ENCODE peak calls at places on chromosomes 16 and 17, in six cellular contexts. F is tibial nerve, E is colonic mucosa, N is adrenal gland, G is Peyer's patch, Z is thyroid gland. O is an unnamed sample. For H3K4me1, the result is how much of the 10 kb centered on the place peaks cover.

GRCh38 chr17:32852811-32853210 is 24.1 kb downstream of the MYO1D start:
- DNase-seq in N (no peak), E (no peak), G (no peak), F (no peak), Z (no peak), O (no peak)

GRCh38 chr17:78101542-78101941 is 27.0 kb downstream of the TMC6 start:
- DNase-seq in E (no peak), F (no peak), G (no peak), N (no peak), Z (no peak), O (no peak)

GRCh38 chr17:56754523-56755208 is 79.1 kb downstream of the C17orf67 start:
- DNase-seq in Z (no peak), N (no peak), F (no peak), E (no peak), G (no peak), O (no peak)

GRCh38 chr16:24118126-24118821 is 137.9 kb upstream of the CACNG3 start:
- DNase-seq in E (no peak), N (no peak), Z (no peak), F (no peak), G (no peak), O (no peak)

GRCh38 chr17:82257473-82257872 is 16.0 kb downstream of the CSNK1D start:
- DNase-seq in F (no peak), G (peak), E (no peak), N (no peak), Z (no peak), O (no peak)

GRCh38 chr17:72578817-72579470 is 458.1 kb downstream of the SOX9 start:
- DNase-seq in G (no peak), F (no peak), Z (no peak), N (no peak), E (no peak), O (no peak)

GRCh38 chr17:69878661-69879060 is 196.4 kb upstream of the KCNJ16 start:
- DNase-seq in F (no peak), N (no peak), Z (no peak), E (no peak), G (no peak), O (no peak)

GRCh38 chr17:3659541-3660111 is 8.8 kb downstream of the TAX1BP3 start:
- DNase-seq in F (peak), N (peak), E (peak), Z (peak), G (peak), O (peak)

GRCh38 chr16:30927789-30928378 is 4.5 kb downstream of the FBXL19 start:
- DNase-seq in F (no peak), E (peak), N (peak), G (peak), Z (peak), O (peak)

GRCh38 chr17:62614142-62614541 is 13.3 kb upstream of the MRC2 start:
- DNase-seq in N (no peak), E (no peak), Z (no peak), F (no peak), G (no peak), O (no peak)

GRCh38 chr17:40452074-40452787 is 9.0 kb downstream of the IGFBP4 start:
- DNase-seq in G (no peak), N (peak), F (no peak), Z (no peak), E (no peak), O (no peak)

GRCh38 chr17:81582341-81582740 is 30.2 kb upstream of the FAAP100 start:
- DNase-seq in F (no peak), Z (no peak), G (no peak), E (no peak), N (no peak), O (no peak)

GRCh38 chr17:74923538-74924249 is 379 bp upstream of the OTOP2 start:
- DNase-seq in E (peak), F (no peak), N (peak), Z (peak), G (peak), O (peak)

GRCh38 chr17:81238815-81239713 is at the start of the genes NDUFAF8 and TEPSIN:
- DNase-seq in F (peak), E (peak), N (peak), G (peak), Z (peak), O (peak)

GRCh38 chr16:31105677-31106213 is 2.4 kb upstream of the BCKDK start:
- DNase-seq in N (peak), E (peak), F (peak), Z (peak), G (peak), O (peak)

GRCh38 chr17:41540921-41541625 is 13.0 kb upstream of the KRT19 start:
- DNase-seq in G (no peak), F (no peak), Z (no peak), N (no peak), E (no peak), O (no peak)

GRCh38 chr17:72270530-72270929 is 149.7 kb downstream of the SOX9 start:
- DNase-seq in F (peak), E (no peak), G (peak), N (peak), Z (no peak), O (peak)

GRCh38 chr16:85681255-85681654 is 7.5 kb downstream of the GINS2 start:
- DNase-seq in N (no peak), Z (peak), G (peak), E (no peak), F (no peak), O (no peak)

GRCh38 chr16:83652898-83653297 is 154.9 kb upstream of the HSBP1 start:
- DNase-seq in Z (no peak), G (no peak), F (no peak), N (no peak), E (no peak), O (no peak)

GRCh38 chr17:79677646-79678045 is 53.1 kb upstream of the ENPP7 start:
- DNase-seq in G (no peak), Z (no peak), E (no peak), F (no peak), N (no peak), O (no peak)

GRCh38 chr16:66898207-66898606 is 17.9 kb downstream of the PDP2 start:
- DNase-seq in G (no peak), E (no peak), F (no peak), N (peak), Z (peak), O (no peak)

GRCh38 chr17:81958633-81959342 is 2.2 kb downstream of the NOTUM start:
- DNase-seq in Z (no peak), F (no peak), E (no peak), N (no peak), G (no peak), O (no peak)

GRCh38 chr16:27235938-27236245 is 32.6 kb downstream of the KDM8 start:
- DNase-seq in Z (no peak), F (no peak), G (no peak), N (no peak), E (no peak), O (no peak)
- H3K4me1 ChIP-seq in Z (under half), F (half or more), G (under half), N (under half), E (under half), O (under half)

GRCh38 chr17:30363715-30364202 is 15.0 kb upstream of the CPD start:
- DNase-seq in N (peak), G (peak), Z (peak), E (no peak), F (no peak), O (peak)
- H3K27ac ChIP-seq in N (no peak), G (peak), Z (peak), E (no peak), F (no peak), O (no peak)

GRCh38 chr16:63614421-63614820 is 1507.4 kb downstream of the CDH11 start:
- DNase-seq in E (no peak), N (no peak), Z (no peak), F (no peak), G (no peak), O (no peak)

GRCh38 chr16:63617990-63618763 is 1503.7 kb downstream of the CDH11 start:
- DNase-seq in N (no peak), Z (peak), E (peak), F (no peak), G (peak), O (no peak)

GRCh38 chr16:63613701-63614100 is 1508.2 kb downstream of the CDH11 start:
- DNase-seq in G (no peak), N (no peak), Z (no peak), E (no peak), F (no peak), O (no peak)

GRCh38 chr16:63617047-63617989 is 1504.5 kb downstream of the CDH11 start:
- DNase-seq in G (no peak), N (no peak), Z (peak), E (peak), F (no peak), O (no peak)

DNA sequence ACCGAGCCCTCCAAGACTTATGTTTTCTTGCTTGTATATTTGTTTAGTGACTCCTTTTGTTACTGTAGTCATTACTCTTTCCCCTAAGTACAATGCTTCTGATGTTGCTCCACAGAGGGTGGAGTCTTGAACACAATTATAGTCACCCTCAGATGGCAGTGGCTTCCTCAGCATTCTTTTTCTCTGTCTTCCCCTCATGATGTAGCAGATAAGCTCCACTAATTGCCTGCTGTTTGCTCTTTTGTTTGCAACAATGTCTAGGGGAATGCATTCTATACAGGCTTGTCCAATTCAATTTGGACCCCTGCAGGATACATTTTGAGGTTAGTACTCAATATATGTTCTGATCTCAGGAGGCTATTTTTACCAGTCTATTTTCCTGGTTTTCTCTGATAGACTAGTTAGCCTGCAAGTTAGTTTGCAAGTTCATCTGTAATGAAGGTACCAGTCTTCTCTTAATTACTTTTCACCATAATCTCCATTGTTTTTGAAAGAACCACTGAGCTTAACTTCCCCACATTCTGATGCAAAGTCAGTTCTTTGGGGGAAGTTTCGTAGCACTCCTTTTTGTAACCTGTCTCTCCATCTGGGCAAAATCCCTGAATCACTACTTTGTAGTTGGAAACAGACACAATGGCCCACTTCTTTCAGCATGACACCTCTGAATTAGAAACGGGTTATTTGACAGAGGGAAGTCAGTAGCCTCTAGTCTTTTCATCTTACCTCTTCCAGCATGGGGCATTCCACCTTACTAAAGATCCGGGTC is 1509.2 kb downstream of the CDH11 start:
- DNase-seq in G (no peak), Z (no peak), N (no peak), E (no peak), F (no peak), O (no peak)
- TF ChIP-seq CTCF in G (no peak), Z (no peak), N (no peak), E (no peak), F (no peak), O (no peak)

GRCh38 chr16:57634171-57634570 is 5.7 kb downstream of the ADGRG1 start:
- DNase-seq in G (no peak), F (no peak), Z (peak), E (no peak), N (no peak), O (no peak)
- H3K4me1 ChIP-seq in G (under half), F (half or more), Z (half or more), E (under half), N (under half), O (under half)

DNA sequence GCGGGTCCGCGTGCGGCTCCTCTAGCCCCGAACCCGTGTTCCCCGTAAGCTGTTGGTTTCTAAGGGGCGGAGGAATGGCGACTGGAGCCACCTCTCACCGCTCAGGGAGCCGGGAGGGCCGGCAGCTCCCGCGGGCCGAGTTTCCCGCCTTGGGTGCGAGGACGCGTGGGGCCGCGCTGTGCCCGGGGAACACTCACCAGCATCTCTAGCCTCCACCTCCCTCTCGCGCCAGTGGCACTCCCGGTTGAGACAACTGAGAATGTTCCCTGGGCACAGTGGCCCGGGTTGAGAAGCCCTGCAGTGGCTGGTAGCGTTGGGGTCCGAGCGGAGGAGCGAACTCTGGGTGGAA is 560 bp downstream of the TELO2 start:
- DNase-seq in N (no peak), E (no peak), Z (no peak), G (no peak), F (no peak), O (no peak)
- H3K27ac ChIP-seq in N (peak), E (no peak), Z (peak), G (peak), F (peak), O (peak)

DNA sequence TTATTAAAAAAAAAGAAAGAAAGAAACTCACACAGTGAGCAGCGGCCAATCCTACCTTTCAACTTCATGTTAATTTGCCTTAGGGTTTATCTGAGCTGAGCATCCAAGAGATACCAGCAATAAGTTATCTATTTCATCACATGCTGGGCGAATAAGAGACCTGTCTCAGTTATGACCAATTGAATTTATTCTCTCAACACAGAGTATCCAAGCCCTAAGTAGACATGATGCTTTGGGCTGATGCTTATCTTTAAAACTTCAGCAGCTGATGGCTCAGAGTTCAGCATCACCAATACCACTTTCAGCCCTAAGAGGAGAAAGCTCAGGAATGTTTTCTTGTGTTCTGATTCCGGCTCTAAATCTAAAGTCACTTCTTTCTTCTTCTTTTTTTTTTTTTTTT is 489.0 kb upstream of the ZFHX3 start:
- DNase-seq in F (no peak), N (no peak), Z (no peak), E (no peak), G (no peak), O (no peak)
- TF ChIP-seq CTCF in F (no peak), N (no peak), Z (no peak), E (no peak), G (no peak), O (no peak)

GRCh38 chr16:53893731-53894435 is 189.9 kb downstream of the FTO start:
- DNase-seq in E (peak), N (peak), G (no peak), Z (peak), F (no peak), O (no peak)

GRCh38 chr16:53888222-53888621 is 184.3 kb downstream of the FTO start:
- DNase-seq in Z (no peak), F (no peak), E (no peak), N (no peak), G (no peak), O (no peak)

GRCh38 chr16:53896711-53897110 is 192.8 kb downstream of the FTO start:
- DNase-seq in G (no peak), N (no peak), E (no peak), Z (no peak), F (no peak), O (no peak)

GRCh38 chr16:53891409-53892139 is 187.6 kb downstream of the FTO start:
- DNase-seq in N (no peak), E (no peak), G (no peak), F (no peak), Z (no peak), O (no peak)

GRCh38 chr16:53892155-53892554 is 188.2 kb downstream of the FTO start:
- DNase-seq in N (peak), Z (peak), E (peak), F (no peak), G (peak), O (peak)
- H3K4me1 ChIP-seq in N (under half), Z (under half), E (under half), F (under half), G (under half), O (under half)

GRCh38 chr16:80966617-80967016 is 40.1 kb downstream of the CMC2 start:
- DNase-seq in E (no peak), N (no peak), F (no peak), G (no peak), Z (no peak), O (no peak)

GRCh38 chr16:80968386-80969113 is 38.1 kb downstream of the CMC2 start:
- DNase-seq in G (no peak), Z (no peak), F (no peak), E (no peak), N (no peak), O (no peak)

GRCh38 chr16:80962879-80963278 is 43.8 kb downstream of the CMC2 start:
- DNase-seq in F (no peak), N (no peak), Z (no peak), G (no peak), E (no peak), O (no peak)

GRCh38 chr16:80969114-80969484 is 37.6 kb downstream of the CMC2 start:
- DNase-seq in F (no peak), G (no peak), Z (no peak), N (no peak), E (no peak), O (no peak)

GRCh38 chr16:80964351-80964750 is 42.3 kb downstream of the CMC2 start:
- DNase-seq in G (no peak), E (no peak), Z (no peak), F (no peak), N (no peak), O (no peak)
- H3K27ac ChIP-seq in G (no peak), E (no peak), Z (no peak), F (no peak), N (no peak), O (no peak)

GRCh38 chr16:50781518-50781917 is 39.6 kb downstream of the CYLD start:
- DNase-seq in F (no peak), N (no peak), G (no peak), Z (no peak), E (no peak), O (no peak)

GRCh38 chr16:50776042-50776441 is 34.2 kb downstream of the CYLD start:
- DNase-seq in F (no peak), E (no peak), Z (no peak), G (no peak), N (no peak), O (no peak)

GRCh38 chr16:50778284-50779163 is 36.6 kb downstream of the CYLD start:
- DNase-seq in G (no peak), F (no peak), N (no peak), Z (no peak), E (no peak), O (no peak)

DNA sequence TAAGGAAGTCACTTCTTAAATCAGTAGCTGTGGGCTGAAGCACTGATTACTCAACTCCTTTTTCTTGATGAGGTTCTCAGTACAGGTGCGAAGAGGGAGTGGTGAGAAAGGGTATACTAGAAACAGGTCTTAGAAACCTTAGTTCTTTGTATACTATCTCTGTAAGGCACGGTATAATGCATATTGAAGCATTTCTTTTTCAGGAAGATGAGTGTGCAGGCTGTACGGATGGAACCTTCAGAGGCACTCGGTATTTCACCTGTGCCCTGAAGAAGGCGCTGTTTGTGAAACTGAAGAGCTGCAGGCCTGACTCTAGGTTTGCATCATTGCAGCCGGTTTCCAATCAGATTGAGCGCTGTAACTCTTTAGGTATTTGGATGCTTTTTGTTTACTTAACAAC is 39.2 kb downstream of the CYLD start:
- DNase-seq in E (no peak), N (no peak), Z (no peak), F (no peak), G (no peak), O (no peak)
- TF ChIP-seq CTCF in E (no peak), N (no peak), Z (no peak), F (no peak), G (no peak), O (no peak)

DNA sequence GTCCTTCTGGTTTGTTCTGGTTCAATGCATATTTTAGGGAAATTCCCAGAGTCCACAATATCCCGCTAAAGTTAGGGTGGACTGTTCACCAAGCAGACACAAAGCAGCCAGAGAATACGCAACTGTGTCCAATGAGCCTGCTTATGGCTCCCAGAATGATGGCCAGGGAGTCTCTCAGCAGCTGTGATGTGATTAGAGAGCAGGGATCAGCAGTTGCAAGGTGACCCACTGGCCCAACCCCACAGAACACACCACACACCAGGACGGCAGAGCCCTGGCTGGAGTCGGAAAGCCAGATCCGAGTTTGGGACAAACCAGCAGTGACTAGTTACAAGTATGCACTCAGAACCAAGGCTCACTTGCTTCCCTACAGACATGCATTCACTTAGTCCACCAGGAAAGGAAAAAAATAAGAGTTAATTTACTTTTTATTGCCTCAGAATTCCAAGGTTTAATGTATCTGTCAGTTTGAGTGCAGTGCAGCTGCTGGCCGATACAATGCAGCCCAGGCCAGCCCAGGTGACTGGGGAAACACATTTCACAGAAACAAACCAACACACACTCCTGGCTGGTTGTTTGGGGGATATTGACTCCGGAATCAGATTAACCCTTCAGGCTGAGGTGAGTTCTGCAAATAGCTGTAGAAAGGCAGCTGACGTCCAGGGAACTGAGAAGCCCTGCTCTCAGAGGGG is 121.7 kb downstream of the HIC1 start:
- DNase-seq in N (no peak), Z (no peak), G (no peak), E (no peak), F (no peak), O (no peak)
- H3K4me1 ChIP-seq in N (half or more), Z (half or more), G (under half), E (under half), F (half or more), O (half or more)

O was measured in lung.